ENCODE peak calls at places on chromosome X, in four cellular contexts. Z is nephron progenitor cell; C is glomerular endothelial cell; G is stimulated activated CD4-positive, alpha-beta T cell treated with anti-CD3 and anti-CD28 coated beads, Interleukin-2, amount 100 ng/mL, for 48 hours. N is an unnamed sample.
A peak's percentile ranks its signal among the peaks of the same experiment; 100 is the strongest.

GRCh38 chrX:24023972-24024664 is 2.9 kb downstream of the KLHL15 start:
- DNase-seq in Z (no peak), C (no peak), G (no peak), N (no peak)

GRCh38 chrX:39396358-39396995 is 595.2 kb downstream of the MID1IP1 start:
- DNase-seq in Z (no peak), C (no peak), G (no peak), N (no peak)

GRCh38 chrX:8192276-8192675 is 21.2 kb upstream of the VCX2 start:
- DNase-seq in Z (no peak), C (no peak), G (no peak), N (no peak)

GRCh38 chrX:43239356-43239755 is 416.7 kb upstream of the MAOA start:
- DNase-seq in Z (no peak), C (no peak), G (no peak), N (no peak)

GRCh38 chrX:154732421-154733071 is 18.3 kb downstream of the GAB3 start:
- DNase-seq in Z (no peak), C (no peak), G (no peak), N (no peak)

GRCh38 chrX:63275127-63275526 is 76.0 kb downstream of the SPIN4 start:
- DNase-seq in Z (peak; percentile 33), C (no peak), G (peak; percentile 19), N (peak; percentile 44)

GRCh38 chrX:276588-277171 is 4.5 kb upstream of the PLCXD1 start:
- DNase-seq in Z (peak; percentile 26), C (no peak), G (no peak), N (peak; percentile 62)

GRCh38 chrX:74179936-74180454 is 124.0 kb upstream of the ZCCHC13 start:
- DNase-seq in Z (no peak), C (no peak), G (no peak), N (no peak)

GRCh38 chrX:2656243-2656836 is 34.8 kb upstream of the CD99 start:
- DNase-seq in Z (no peak), C (no peak), G (no peak), N (no peak)

GRCh38 chrX:17174671-17175070 is 200.3 kb upstream of the NHS start:
- DNase-seq in Z (no peak), C (no peak), G (no peak), N (no peak)

GRCh38 chrX:21490341-21490740 is 116.1 kb downstream of the CNKSR2 start:
- DNase-seq in Z (no peak), C (no peak), G (no peak), N (no peak)

GRCh38 chrX:16946361-16946964 is at the start of gene REPS2:
- DNase-seq in Z (peak; percentile 94), C (no peak), G (peak; percentile 53), N (peak; percentile 91)

GRCh38 chrX:2710496-2710895 is 19.4 kb downstream of the CD99 start:
- DNase-seq in Z (no peak), C (no peak), G (peak; percentile 55), N (no peak)

GRCh38 chrX:109889289-109890006 is 113.5 kb upstream of the TMEM164 start:
- DNase-seq in Z (peak; percentile 37), C (no peak), G (no peak), N (no peak)

GRCh38 chrX:111460612-111461011 is 48.6 kb upstream of the DCX start:
- DNase-seq in Z (no peak), C (no peak), G (no peak), N (no peak)

GRCh38 chrX:23515028-23515427 is 152.3 kb upstream of the PRDX4 start:
- DNase-seq in Z (no peak), C (no peak), G (no peak), N (no peak)

GRCh38 chrX:154401045-154401799 is 3.0 kb downstream of the RPL10 start:
- DNase-seq in Z (no peak), C (no peak), G (no peak), N (no peak)

GRCh38 chrX:150766351-150767044 is 73.3 kb downstream of the MTMR1 start:
- DNase-seq in Z (no peak), C (no peak), G (no peak), N (no peak)

GRCh38 chrX:154046262-154046771 is 26.6 kb upstream of the IRAK1 start:
- DNase-seq in Z (no peak), C (peak; percentile 60), G (no peak), N (peak; percentile 16)

GRCh38 chrX:105869676-105870075 is 47.3 kb downstream of the NRK start:
- DNase-seq in Z (no peak), C (no peak), G (no peak), N (no peak)

GRCh38 chrX:1390621-1391369 is 1.1 kb downstream of the SLC25A6 start:
- DNase-seq in Z (no peak), C (no peak), G (no peak), N (peak; percentile 53)

GRCh38 chrX:152901816-152902501 is 4.1 kb downstream of the ZNF185 start:
- DNase-seq in Z (no peak), C (no peak), G (no peak), N (no peak)

GRCh38 chrX:16612257-16612987 is 37.5 kb upstream of the S100G start:
- DNase-seq in Z (no peak), C (no peak), G (no peak), N (no peak)

GRCh38 chrX:141175786-141176185 is 1.1 kb downstream of the LDOC1 start:
- DNase-seq in Z (no peak), C (no peak), G (no peak), N (no peak)